ENCODE peak calls at places on chromosomes 7 and 10, in ten cellular contexts. One of them, this sample, is unnamed.

GRCh38 chr7:98162758-98163157 is 48.5 kb upstream of the BHLHA15 start:
- DNase-seq in spleen: no peak
- DNase-seq in CD4-positive, CD25-positive, alpha-beta regulatory T cell: no peak
- DNase-seq in epithelial cell of esophagus: peak; percentile 13
- DNase-seq in left lung: no peak
- DNase-seq in IMR-90: no peak
- DNase-seq in thyroid gland: no peak
- DNase-seq in foreskin fibroblast: no peak
- DNase-seq in endothelial cell of umbilical vein: no peak
- DNase-seq in tibial nerve: no peak
- DNase-seq in this sample: no peak

GRCh38 chr7:116354546-116355422 is 144.4 kb downstream of the TES start:
- DNase-seq in spleen: peak; percentile 35
- DNase-seq in CD4-positive, CD25-positive, alpha-beta regulatory T cell: no peak
- DNase-seq in epithelial cell of esophagus: peak; percentile 92
- DNase-seq in left lung: peak; percentile 81
- DNase-seq in IMR-90: peak; percentile 98
- DNase-seq in thyroid gland: peak; percentile 75
- DNase-seq in foreskin fibroblast: peak; percentile 91
- DNase-seq in endothelial cell of umbilical vein: peak; percentile 99
- DNase-seq in tibial nerve: no peak
- DNase-seq in this sample: no peak

GRCh38 chr7:2785071-2785500 is 59.0 kb downstream of the GNA12 start:
- DNase-seq in spleen: no peak
- DNase-seq in CD4-positive, CD25-positive, alpha-beta regulatory T cell: no peak
- DNase-seq in epithelial cell of esophagus: peak; percentile 54
- DNase-seq in left lung: no peak
- DNase-seq in IMR-90: peak; percentile 63
- DNase-seq in thyroid gland: no peak
- DNase-seq in foreskin fibroblast: peak; percentile 44
- DNase-seq in endothelial cell of umbilical vein: peak; percentile 93
- DNase-seq in tibial nerve: no peak
- DNase-seq in this sample: no peak

GRCh38 chr7:119935418-119936025 is 337.5 kb upstream of the KCND2 start:
- DNase-seq in spleen: no peak
- DNase-seq in CD4-positive, CD25-positive, alpha-beta regulatory T cell: no peak
- DNase-seq in epithelial cell of esophagus: peak; percentile 57
- DNase-seq in left lung: no peak
- DNase-seq in IMR-90: peak; percentile 62
- DNase-seq in thyroid gland: no peak
- DNase-seq in foreskin fibroblast: peak; percentile 54
- DNase-seq in endothelial cell of umbilical vein: peak; percentile 51
- DNase-seq in tibial nerve: no peak
- DNase-seq in this sample: peak; percentile 25

GRCh38 chr7:130352335-130353074 is 7.9 kb downstream of the CPA5 start:
- DNase-seq in spleen: no peak
- DNase-seq in CD4-positive, CD25-positive, alpha-beta regulatory T cell: no peak
- DNase-seq in epithelial cell of esophagus: peak; percentile 46
- DNase-seq in left lung: peak; percentile 41
- DNase-seq in IMR-90: peak; percentile 75
- DNase-seq in thyroid gland: peak; percentile 22
- DNase-seq in foreskin fibroblast: peak; percentile 83
- DNase-seq in endothelial cell of umbilical vein: peak; percentile 62
- DNase-seq in tibial nerve: no peak
- DNase-seq in this sample: no peak

GRCh38 chr10:61076572-61077114 is 132.7 kb upstream of the RHOBTB1 start:
- DNase-seq in spleen: no peak
- DNase-seq in CD4-positive, CD25-positive, alpha-beta regulatory T cell: no peak
- DNase-seq in epithelial cell of esophagus: no peak
- DNase-seq in left lung: no peak
- DNase-seq in IMR-90: no peak
- DNase-seq in thyroid gland: no peak
- DNase-seq in foreskin fibroblast: no peak
- DNase-seq in endothelial cell of umbilical vein: no peak
- DNase-seq in tibial nerve: no peak
- DNase-seq in this sample: no peak

GRCh38 chr7:111638048-111638447 is 75.8 kb upstream of the IMMP2L start:
- DNase-seq in spleen: no peak
- DNase-seq in CD4-positive, CD25-positive, alpha-beta regulatory T cell: no peak
- DNase-seq in epithelial cell of esophagus: no peak
- DNase-seq in left lung: no peak
- DNase-seq in IMR-90: no peak
- DNase-seq in thyroid gland: no peak
- DNase-seq in foreskin fibroblast: peak; percentile 49
- DNase-seq in endothelial cell of umbilical vein: no peak
- DNase-seq in tibial nerve: no peak
- DNase-seq in this sample: no peak

GRCh38 chr7:37988721-37989650 is 68.5 kb downstream of the EPDR1 start:
- DNase-seq in spleen: no peak
- DNase-seq in CD4-positive, CD25-positive, alpha-beta regulatory T cell: no peak
- DNase-seq in epithelial cell of esophagus: no peak
- DNase-seq in left lung: no peak
- DNase-seq in IMR-90: no peak
- DNase-seq in thyroid gland: no peak
- DNase-seq in foreskin fibroblast: no peak
- DNase-seq in endothelial cell of umbilical vein: no peak
- DNase-seq in tibial nerve: no peak
- DNase-seq in this sample: no peak

GRCh38 chr10:101995451-101996063 is 60.4 kb downstream of the ARMH3 start:
- DNase-seq in spleen: no peak
- DNase-seq in CD4-positive, CD25-positive, alpha-beta regulatory T cell: no peak
- DNase-seq in epithelial cell of esophagus: peak; percentile 21
- DNase-seq in left lung: no peak
- DNase-seq in IMR-90: peak; percentile 59
- DNase-seq in thyroid gland: no peak
- DNase-seq in foreskin fibroblast: no peak
- DNase-seq in endothelial cell of umbilical vein: peak; percentile 52
- DNase-seq in tibial nerve: no peak
- DNase-seq in this sample: no peak

GRCh38 chr7:42883950-42884349 is 27.9 kb downstream of the C7orf25 start:
- DNase-seq in spleen: peak; percentile 83
- DNase-seq in CD4-positive, CD25-positive, alpha-beta regulatory T cell: no peak
- DNase-seq in epithelial cell of esophagus: peak; percentile 95
- DNase-seq in left lung: peak; percentile 73
- DNase-seq in IMR-90: peak; percentile 22
- DNase-seq in thyroid gland: peak; percentile 96
- DNase-seq in foreskin fibroblast: peak; percentile 28
- DNase-seq in endothelial cell of umbilical vein: no peak
- DNase-seq in tibial nerve: no peak
- DNase-seq in this sample: no peak

GRCh38 chr7:1121476-1121875 is 33.6 kb downstream of the GPER1 start:
- DNase-seq in spleen: no peak
- DNase-seq in CD4-positive, CD25-positive, alpha-beta regulatory T cell: no peak
- DNase-seq in epithelial cell of esophagus: no peak
- DNase-seq in left lung: no peak
- DNase-seq in IMR-90: no peak
- DNase-seq in thyroid gland: peak; percentile 63
- DNase-seq in foreskin fibroblast: no peak
- DNase-seq in endothelial cell of umbilical vein: no peak
- DNase-seq in tibial nerve: no peak
- DNase-seq in this sample: no peak

GRCh38 chr7:144474363-144474762 is 70.9 kb upstream of the NOBOX start:
- DNase-seq in spleen: no peak
- DNase-seq in CD4-positive, CD25-positive, alpha-beta regulatory T cell: no peak
- DNase-seq in epithelial cell of esophagus: no peak
- DNase-seq in left lung: no peak
- DNase-seq in IMR-90: no peak
- DNase-seq in thyroid gland: no peak
- DNase-seq in foreskin fibroblast: no peak
- DNase-seq in endothelial cell of umbilical vein: no peak
- DNase-seq in tibial nerve: no peak
- DNase-seq in this sample: no peak

GRCh38 chr10:90089724-90090123 is 388.3 kb downstream of the KIF20B start:
- DNase-seq in spleen: no peak
- DNase-seq in CD4-positive, CD25-positive, alpha-beta regulatory T cell: no peak
- DNase-seq in epithelial cell of esophagus: no peak
- DNase-seq in left lung: no peak
- DNase-seq in IMR-90: no peak
- DNase-seq in thyroid gland: no peak
- DNase-seq in foreskin fibroblast: no peak
- DNase-seq in endothelial cell of umbilical vein: no peak
- DNase-seq in tibial nerve: no peak
- DNase-seq in this sample: no peak

GRCh38 chr7:51123322-51124021 is 193.1 kb downstream of the COBL start:
- DNase-seq in spleen: no peak
- DNase-seq in CD4-positive, CD25-positive, alpha-beta regulatory T cell: no peak
- DNase-seq in epithelial cell of esophagus: peak; percentile 98
- DNase-seq in left lung: peak; percentile 57
- DNase-seq in IMR-90: peak; percentile 79
- DNase-seq in thyroid gland: no peak
- DNase-seq in foreskin fibroblast: peak; percentile 94
- DNase-seq in endothelial cell of umbilical vein: no peak
- DNase-seq in tibial nerve: no peak
- DNase-seq in this sample: peak; percentile 54

GRCh38 chr7:154231732-154232131 is 179.5 kb downstream of the DPP6 start:
- DNase-seq in spleen: no peak
- DNase-seq in CD4-positive, CD25-positive, alpha-beta regulatory T cell: no peak
- DNase-seq in epithelial cell of esophagus: peak; percentile 2
- DNase-seq in left lung: no peak
- DNase-seq in IMR-90: no peak
- DNase-seq in thyroid gland: peak; percentile 20
- DNase-seq in foreskin fibroblast: no peak
- DNase-seq in endothelial cell of umbilical vein: no peak
- DNase-seq in tibial nerve: no peak
- DNase-seq in this sample: peak; percentile 28

GRCh38 chr7:17242504-17242903 is 55.9 kb upstream of the AHR start:
- DNase-seq in spleen: no peak
- DNase-seq in CD4-positive, CD25-positive, alpha-beta regulatory T cell: no peak
- DNase-seq in epithelial cell of esophagus: peak; percentile 63
- DNase-seq in left lung: no peak
- DNase-seq in IMR-90: no peak
- DNase-seq in thyroid gland: no peak
- DNase-seq in foreskin fibroblast: no peak
- DNase-seq in endothelial cell of umbilical vein: no peak
- DNase-seq in tibial nerve: no peak
- DNase-seq in this sample: no peak

GRCh38 chr10:89119651-89120050 is 87.5 kb downstream of the CH25H start:
- DNase-seq in spleen: no peak
- DNase-seq in CD4-positive, CD25-positive, alpha-beta regulatory T cell: no peak
- DNase-seq in epithelial cell of esophagus: no peak
- DNase-seq in left lung: no peak
- DNase-seq in IMR-90: no peak
- DNase-seq in thyroid gland: no peak
- DNase-seq in foreskin fibroblast: no peak
- DNase-seq in endothelial cell of umbilical vein: peak; percentile 67
- DNase-seq in tibial nerve: no peak
- DNase-seq in this sample: no peak

GRCh38 chr7:27124096-27124978 is 6.2 kb downstream of the HOXA4 start:
- DNase-seq in spleen: no peak
- DNase-seq in CD4-positive, CD25-positive, alpha-beta regulatory T cell: no peak
- DNase-seq in epithelial cell of esophagus: no peak
- DNase-seq in left lung: peak; percentile 76
- DNase-seq in IMR-90: peak; percentile 97
- DNase-seq in thyroid gland: no peak
- DNase-seq in foreskin fibroblast: peak; percentile 62
- DNase-seq in endothelial cell of umbilical vein: peak; percentile 58
- DNase-seq in tibial nerve: no peak
- DNase-seq in this sample: no peak
- H3K4me3 ChIP-seq in spleen: no peak overlapping the region
- H3K4me3 ChIP-seq in CD4-positive, CD25-positive, alpha-beta regulatory T cell: no peak overlapping the region
- H3K4me3 ChIP-seq in epithelial cell of esophagus: no peak overlapping the region
- H3K4me3 ChIP-seq in left lung: no peak overlapping the region
- H3K4me3 ChIP-seq in IMR-90: peak overlapping the region; percentile 48
- H3K4me3 ChIP-seq in thyroid gland: no peak overlapping the region
- H3K4me3 ChIP-seq in foreskin fibroblast: no peak overlapping the region
- H3K4me3 ChIP-seq in endothelial cell of umbilical vein: peak overlapping the region; percentile 36
- H3K4me3 ChIP-seq in tibial nerve: no peak overlapping the region
- H3K4me3 ChIP-seq in this sample: no peak overlapping the region

GRCh38 chr7:44881066-44881600 is 4.2 kb downstream of the PURB start:
- DNase-seq in spleen: no peak
- DNase-seq in CD4-positive, CD25-positive, alpha-beta regulatory T cell: no peak
- DNase-seq in epithelial cell of esophagus: no peak
- DNase-seq in left lung: no peak
- DNase-seq in IMR-90: no peak
- DNase-seq in thyroid gland: no peak
- DNase-seq in foreskin fibroblast: no peak
- DNase-seq in endothelial cell of umbilical vein: peak; percentile 82
- DNase-seq in tibial nerve: no peak
- DNase-seq in this sample: no peak

GRCh38 chr7:44880317-44881018 is 4.9 kb downstream of the PURB start:
- DNase-seq in spleen: no peak
- DNase-seq in CD4-positive, CD25-positive, alpha-beta regulatory T cell: no peak
- DNase-seq in epithelial cell of esophagus: no peak
- DNase-seq in left lung: no peak
- DNase-seq in IMR-90: no peak
- DNase-seq in thyroid gland: no peak
- DNase-seq in foreskin fibroblast: no peak
- DNase-seq in endothelial cell of umbilical vein: peak; percentile 6
- DNase-seq in tibial nerve: no peak
- DNase-seq in this sample: no peak

GRCh38 chr7:44882899-44883298 is 2.4 kb downstream of the PURB start:
- DNase-seq in spleen: no peak
- DNase-seq in CD4-positive, CD25-positive, alpha-beta regulatory T cell: no peak
- DNase-seq in epithelial cell of esophagus: peak; percentile 20
- DNase-seq in left lung: no peak
- DNase-seq in IMR-90: peak; percentile 26
- DNase-seq in thyroid gland: no peak
- DNase-seq in foreskin fibroblast: peak; percentile 33
- DNase-seq in endothelial cell of umbilical vein: no peak
- DNase-seq in tibial nerve: no peak
- DNase-seq in this sample: no peak

GRCh38 chr7:44883961-44884360 is 1.4 kb downstream of the PURB start:
- DNase-seq in spleen: no peak
- DNase-seq in CD4-positive, CD25-positive, alpha-beta regulatory T cell: no peak
- DNase-seq in epithelial cell of esophagus: no peak
- DNase-seq in left lung: no peak
- DNase-seq in IMR-90: no peak
- DNase-seq in thyroid gland: no peak
- DNase-seq in foreskin fibroblast: no peak
- DNase-seq in endothelial cell of umbilical vein: no peak
- DNase-seq in tibial nerve: no peak
- DNase-seq in this sample: no peak

GRCh38 chr7:44881610-44882009 is 3.7 kb downstream of the PURB start:
- DNase-seq in spleen: no peak
- DNase-seq in CD4-positive, CD25-positive, alpha-beta regulatory T cell: no peak
- DNase-seq in epithelial cell of esophagus: peak; percentile 52
- DNase-seq in left lung: no peak
- DNase-seq in IMR-90: peak; percentile 88
- DNase-seq in thyroid gland: no peak
- DNase-seq in foreskin fibroblast: peak; percentile 65
- DNase-seq in endothelial cell of umbilical vein: peak; percentile 71
- DNase-seq in tibial nerve: no peak
- DNase-seq in this sample: no peak
- H3K4me3 ChIP-seq in spleen: no peak overlapping the region
- H3K4me3 ChIP-seq in CD4-positive, CD25-positive, alpha-beta regulatory T cell: peak overlapping the region; percentile 76
- H3K4me3 ChIP-seq in epithelial cell of esophagus: peak overlapping the region; percentile 41
- H3K4me3 ChIP-seq in left lung: no peak overlapping the region
- H3K4me3 ChIP-seq in IMR-90: peak overlapping the region; percentile 61
- H3K4me3 ChIP-seq in thyroid gland: no peak overlapping the region
- H3K4me3 ChIP-seq in foreskin fibroblast: peak overlapping the region; percentile 78
- H3K4me3 ChIP-seq in endothelial cell of umbilical vein: peak overlapping the region; percentile 78
- H3K4me3 ChIP-seq in tibial nerve: no peak overlapping the region
- H3K4me3 ChIP-seq in this sample: no peak overlapping the region

GRCh38 chr10:30436200-30436599 is 2.2 kb downstream of the MAP3K8 start:
- DNase-seq in spleen: no peak
- DNase-seq in CD4-positive, CD25-positive, alpha-beta regulatory T cell: no peak
- DNase-seq in epithelial cell of esophagus: peak; percentile 47
- DNase-seq in left lung: peak; percentile 78
- DNase-seq in IMR-90: peak; percentile 60
- DNase-seq in thyroid gland: no peak
- DNase-seq in foreskin fibroblast: peak; percentile 70
- DNase-seq in endothelial cell of umbilical vein: peak; percentile 43
- DNase-seq in tibial nerve: no peak
- DNase-seq in this sample: no peak
- H3K4me3 ChIP-seq in spleen: peak overlapping the region; percentile 98
- H3K4me3 ChIP-seq in CD4-positive, CD25-positive, alpha-beta regulatory T cell: peak overlapping the region; percentile 45
- H3K4me3 ChIP-seq in epithelial cell of esophagus: no peak overlapping the region
- H3K4me3 ChIP-seq in left lung: peak overlapping the region; percentile 82
- H3K4me3 ChIP-seq in IMR-90: peak overlapping the region; percentile 8
- H3K4me3 ChIP-seq in thyroid gland: peak overlapping the region; percentile 4
- H3K4me3 ChIP-seq in foreskin fibroblast: peak overlapping the region; percentile 77
- H3K4me3 ChIP-seq in endothelial cell of umbilical vein: peak overlapping the region; percentile 34
- H3K4me3 ChIP-seq in tibial nerve: peak overlapping the region; percentile 87
- H3K4me3 ChIP-seq in this sample: no peak overlapping the region

GRCh38 chr10:103125323-103126267 is 67.5 kb downstream of the NT5C2 start:
- DNase-seq in spleen: no peak
- DNase-seq in CD4-positive, CD25-positive, alpha-beta regulatory T cell: no peak
- DNase-seq in epithelial cell of esophagus: no peak
- DNase-seq in left lung: no peak
- DNase-seq in IMR-90: peak; percentile 19
- DNase-seq in thyroid gland: no peak
- DNase-seq in foreskin fibroblast: peak; percentile 25
- DNase-seq in endothelial cell of umbilical vein: peak; percentile 11
- DNase-seq in tibial nerve: no peak
- DNase-seq in this sample: peak; percentile 85
- H3K4me3 ChIP-seq in spleen: no peak overlapping the region
- H3K4me3 ChIP-seq in CD4-positive, CD25-positive, alpha-beta regulatory T cell: no peak overlapping the region
- H3K4me3 ChIP-seq in epithelial cell of esophagus: no peak overlapping the region
- H3K4me3 ChIP-seq in left lung: no peak overlapping the region
- H3K4me3 ChIP-seq in IMR-90: no peak overlapping the region
- H3K4me3 ChIP-seq in thyroid gland: no peak overlapping the region
- H3K4me3 ChIP-seq in foreskin fibroblast: no peak overlapping the region
- H3K4me3 ChIP-seq in endothelial cell of umbilical vein: no peak overlapping the region
- H3K4me3 ChIP-seq in tibial nerve: no peak overlapping the region
- H3K4me3 ChIP-seq in this sample: no peak overlapping the region